ENCODE peak calls at places on chromosomes 1 and 21, in nine cellular contexts. H is kidney; M is neuronal stem cell; F is mammary epithelial cell; Y is fibroblast of mammary gland; C is GM06990; P is fibroblast of the aortic adventitia; E is CD8-positive, alpha-beta T cell; R is AG04450. Q is an unnamed sample.

GRCh38 chr1:248811514-248812490 is 13.9 kb downstream of the SH3BP5L start:
- DNase-seq in H (no peak), M (no peak), F (no peak), Y (no peak), C (no peak), P (no peak), E (no peak), R (no peak), Q (no peak)

GRCh38 chr1:164885311-164885710 is 326.3 kb downstream of the PBX1 start:
- DNase-seq in H (no peak), M (no peak), F (no peak), Y (no peak), C (no peak), P (no peak), E (no peak), R (no peak), Q (no peak)

GRCh38 chr1:229768232-229768631 is 142.2 kb downstream of the URB2 start:
- DNase-seq in H (no peak), M (no peak), F (no peak), Y (no peak), C (no peak), P (no peak), E (no peak), R (no peak), Q (no peak)

GRCh38 chr1:46718727-46719622 is at the start of gene EFCAB14:
- DNase-seq in H (peak; percentile 99), M (peak; percentile 92), F (peak; percentile 97), Y (peak; percentile 85), C (peak; percentile 99), P (peak; percentile 84), E (peak; percentile 98), R (peak; percentile 59), Q (peak; percentile 99)

GRCh38 chr21:41783476-41784150 is 16.8 kb upstream of the RIPK4 start:
- DNase-seq in H (no peak), M (no peak), F (peak; percentile 98), Y (no peak), C (no peak), P (peak; percentile 4), E (no peak), R (no peak), Q (no peak)

GRCh38 chr1:230424440-230425251 is 1.5 kb downstream of the PGBD5 start:
- DNase-seq in H (no peak), M (no peak), F (no peak), Y (no peak), C (no peak), P (no peak), E (no peak), R (no peak), Q (no peak)

GRCh38 chr1:63600248-63600647 is 7.0 kb downstream of the PGM1 start:
- DNase-seq in H (no peak), M (no peak), F (no peak), Y (no peak), C (no peak), P (no peak), E (no peak), R (no peak), Q (no peak)

GRCh38 chr21:30882907-30883597 is 1.7 kb upstream of the KRTAP11-1 start:
- DNase-seq in H (no peak), M (no peak), F (peak; percentile 64), Y (peak; percentile 3), C (no peak), P (no peak), E (no peak), R (no peak), Q (no peak)

GRCh38 chr1:180505732-180506335 is 3.5 kb upstream of the ACBD6 start:
- DNase-seq in H (no peak), M (no peak), F (no peak), Y (peak; percentile 63), C (no peak), P (no peak), E (no peak), R (no peak), Q (no peak)

GRCh38 chr1:147807405-147807804 is 47.0 kb upstream of the GJA5 start:
- DNase-seq in H (no peak), M (no peak), F (no peak), Y (no peak), C (no peak), P (no peak), E (no peak), R (no peak), Q (no peak)

GRCh38 chr1:190084552-190084951 is 393.1 kb downstream of the BRINP3 start:
- DNase-seq in H (peak; percentile 38), M (no peak), F (no peak), Y (no peak), C (no peak), P (no peak), E (no peak), R (no peak), Q (peak; percentile 53)

GRCh38 chr1:26286064-26286416 is 6.2 kb downstream of the SH3BGRL3 start:
- DNase-seq in H (peak; percentile 10), M (no peak), F (no peak), Y (no peak), C (no peak), P (no peak), E (no peak), R (no peak), Q (no peak)

GRCh38 chr1:26283871-26284596 is 4.1 kb downstream of the SH3BGRL3 start:
- DNase-seq in H (peak; percentile 72), M (no peak), F (no peak), Y (no peak), C (no peak), P (no peak), E (no peak), R (no peak), Q (no peak)

GRCh38 chr1:26287033-26287711 is 7.3 kb downstream of the SH3BGRL3 start:
- DNase-seq in H (peak; percentile 72), M (no peak), F (no peak), Y (peak; percentile 30), C (peak; percentile 71), P (no peak), E (peak; percentile 51), R (no peak), Q (peak; percentile 94)

GRCh38 chr1:26284597-26285351 is 4.9 kb downstream of the SH3BGRL3 start:
- DNase-seq in H (peak; percentile 90), M (no peak), F (peak; percentile 87), Y (peak; percentile 96), C (peak; percentile 76), P (peak; percentile 90), E (peak; percentile 82), R (peak; percentile 70), Q (peak; percentile 80)

DNA sequence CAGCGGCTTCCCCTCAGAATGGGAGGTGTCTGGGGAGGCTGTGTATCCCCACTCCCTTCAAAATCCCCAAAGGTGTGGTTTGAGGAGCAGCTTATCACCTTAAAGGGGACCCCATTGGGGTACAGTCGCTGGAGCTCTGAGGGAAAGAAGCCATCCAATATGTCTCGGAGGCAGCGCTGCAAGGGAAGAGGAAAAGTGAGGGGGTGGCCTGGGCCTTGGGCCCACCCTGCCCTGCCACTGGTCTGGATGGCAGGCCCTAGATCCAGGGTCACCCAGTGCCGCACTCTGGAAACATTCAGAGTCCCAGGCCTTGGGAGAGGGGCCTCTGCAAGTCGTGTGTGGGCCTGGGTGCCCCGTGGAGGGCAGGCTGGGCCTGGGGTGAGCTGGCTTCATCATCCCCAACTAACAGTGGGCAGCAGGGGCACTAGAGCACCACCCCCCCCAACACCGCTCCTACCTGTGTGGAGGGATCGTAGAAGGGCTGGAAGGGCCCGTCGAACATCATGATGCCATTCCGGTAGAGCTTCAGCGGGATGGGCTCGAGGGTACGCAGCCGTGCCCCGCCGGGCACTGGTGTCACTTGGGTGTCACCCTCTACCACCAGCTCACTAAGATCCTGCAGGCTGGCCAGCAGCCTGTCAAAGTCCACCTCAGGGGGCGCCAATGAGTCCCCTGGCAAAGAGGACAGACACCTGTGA is 5.6 kb downstream of the SH3BGRL3 start:
- DNase-seq in H (peak; percentile 61), M (no peak), F (no peak), Y (no peak), C (peak; percentile 58), P (no peak), E (no peak), R (no peak), Q (peak; percentile 78)
- H3K4me3 ChIP-seq in H (no peak overlapping the region), M (no peak overlapping the region), F (no peak overlapping the region), Y (no peak overlapping the region), C (no peak overlapping the region), P (no peak overlapping the region), E (no peak overlapping the region), R (no peak overlapping the region), Q (no peak overlapping the region)

GRCh38 chr1:149883598-149884247 is 15.6 kb upstream of the BOLA1 start:
- DNase-seq in H (no peak), M (no peak), F (no peak), Y (no peak), C (no peak), P (no peak), E (no peak), R (no peak), Q (no peak)

GRCh38 chr1:149877211-149877946 is 22.0 kb upstream of the BOLA1 start:
- DNase-seq in H (no peak), M (no peak), F (no peak), Y (no peak), C (no peak), P (no peak), E (no peak), R (no peak), Q (no peak)

GRCh38 chr1:149884433-149885363 is 14.7 kb upstream of the BOLA1 start:
- DNase-seq in H (no peak), M (no peak), F (peak; percentile 31), Y (peak; percentile 45), C (peak; percentile 51), P (peak; percentile 34), E (no peak), R (no peak), Q (peak; percentile 74)

GRCh38 chr1:149881876-149882275 is 17.5 kb upstream of the BOLA1 start:
- DNase-seq in H (no peak), M (no peak), F (no peak), Y (no peak), C (no peak), P (no peak), E (no peak), R (no peak), Q (no peak)

DNA sequence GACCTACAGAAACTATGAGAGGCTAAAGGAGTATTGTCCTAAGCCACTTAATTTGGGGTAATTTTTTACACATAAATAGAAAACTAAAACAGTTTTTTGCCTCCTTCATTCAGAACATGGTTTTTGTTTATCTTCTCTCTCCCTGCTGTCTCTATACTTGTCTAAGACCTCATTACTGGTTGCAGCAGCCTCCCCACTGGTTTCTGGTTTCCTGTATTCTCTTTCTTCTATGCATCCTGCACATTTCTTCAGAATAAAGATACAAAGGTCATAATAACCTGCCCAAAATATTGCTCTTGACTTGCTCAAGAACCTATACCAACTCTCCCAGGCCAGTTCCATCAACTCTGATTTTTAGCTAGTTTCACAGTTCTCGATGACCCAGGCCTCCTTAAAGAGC is 19.8 kb upstream of the BOLA1 start:
- DNase-seq in H (no peak), M (no peak), F (no peak), Y (no peak), C (no peak), P (no peak), E (no peak), R (no peak), Q (no peak)
- H3K4me3 ChIP-seq in H (no peak overlapping the region), M (no peak overlapping the region), F (no peak overlapping the region), Y (no peak overlapping the region), C (no peak overlapping the region), P (no peak overlapping the region), E (no peak overlapping the region), R (no peak overlapping the region), Q (no peak overlapping the region)

GRCh38 chr1:217562229-217562878 is 68.5 kb downstream of the GPATCH2 start:
- DNase-seq in H (no peak), M (no peak), F (peak; percentile 75), Y (peak; percentile 86), C (no peak), P (peak; percentile 88), E (no peak), R (peak; percentile 53), Q (no peak)
- H3K4me3 ChIP-seq in H (no peak overlapping the region), M (no peak overlapping the region), F (no peak overlapping the region), Y (no peak overlapping the region), C (no peak overlapping the region), P (no peak overlapping the region), E (no peak overlapping the region), R (no peak overlapping the region), Q (no peak overlapping the region)

GRCh38 chr21:36708512-36709029 is 9.7 kb downstream of the SIM2 start:
- DNase-seq in H (no peak), M (no peak), F (no peak), Y (no peak), C (no peak), P (no peak), E (no peak), R (no peak), Q (no peak)
- H3K4me3 ChIP-seq in H (no peak overlapping the region), M (no peak overlapping the region), F (no peak overlapping the region), Y (no peak overlapping the region), C (no peak overlapping the region), P (no peak overlapping the region), E (no peak overlapping the region), R (no peak overlapping the region), Q (no peak overlapping the region)

Q was measured in GM12865.